ENCODE peak calls at places on chromosomes 7 and 10, in ten cellular contexts. I is K562, S is NB4, A is A549, K is AG04450, N is uterus, R is heart right ventricle, U is spleen, H is keratinocyte, E is transverse colon. F is an unnamed sample.

GRCh38 chr10:93165367-93165766 is 91.7 kb downstream of the CYP26A1 start:
- DNase-seq in I (no peak), S (no peak), A (no peak), K (no peak), N (no peak), R (no peak), U (no peak), H (no peak), E (no peak), F (peak; percentile 42)

GRCh38 chr7:156456503-156457115 is 184.0 kb upstream of the RNF32 start:
- DNase-seq in I (no peak), S (no peak), A (no peak), K (no peak), N (no peak), R (no peak), U (peak; percentile 55), H (no peak), E (peak; percentile 21), F (no peak)

GRCh38 chr10:99921948-99922347 is 87.8 kb downstream of the DNMBP start:
- DNase-seq in I (no peak), S (no peak), A (peak; percentile 41), K (no peak), N (no peak), R (no peak), U (no peak), H (no peak), E (no peak), F (peak; percentile 31)

GRCh38 chr10:71748671-71749191 is 24.6 kb downstream of the VSIR start:
- DNase-seq in I (peak; percentile 55), S (peak; percentile 100), A (no peak), K (no peak), N (peak; percentile 64), R (peak; percentile 83), U (peak; percentile 96), H (no peak), E (peak; percentile 80), F (no peak)

GRCh38 chr7:3960045-3960772 is 659.2 kb downstream of the SDK1 start:
- DNase-seq in I (no peak), S (no peak), A (no peak), K (no peak), N (no peak), R (no peak), U (no peak), H (no peak), E (no peak), F (no peak)

GRCh38 chr10:115854740-115855435 is 418.1 kb downstream of the GFRA1 start:
- DNase-seq in I (no peak), S (no peak), A (no peak), K (no peak), N (no peak), R (no peak), U (no peak), H (no peak), E (no peak), F (no peak)

GRCh38 chr7:26549281-26549943 is 257.8 kb downstream of the SNX10 start:
- DNase-seq in I (no peak), S (peak; percentile 44), A (no peak), K (no peak), N (peak; percentile 17), R (no peak), U (peak; percentile 73), H (peak; percentile 56), E (no peak), F (no peak)

GRCh38 chr7:133780912-133781311 is 346.2 kb upstream of the LRGUK start:
- DNase-seq in I (no peak), S (no peak), A (no peak), K (no peak), N (no peak), R (no peak), U (no peak), H (no peak), E (no peak), F (no peak)

GRCh38 chr7:22147113-22147512 is 201.4 kb upstream of the CDCA7L start:
- DNase-seq in I (no peak), S (no peak), A (no peak), K (no peak), N (peak; percentile 22), R (no peak), U (no peak), H (no peak), E (no peak), F (peak; percentile 4)

GRCh38 chr7:2082357-2083038 is 150.2 kb downstream of the MAD1L1 start:
- DNase-seq in I (no peak), S (no peak), A (no peak), K (peak; percentile 59), N (peak; percentile 77), R (no peak), U (no peak), H (no peak), E (no peak), F (peak; percentile 90)

GRCh38 chr10:124287791-124288190 is 130.9 kb downstream of the OAT start:
- DNase-seq in I (no peak), S (no peak), A (no peak), K (no peak), N (peak; percentile 1), R (no peak), U (peak; percentile 55), H (no peak), E (peak; percentile 2), F (no peak)

GRCh38 chr7:73342645-73343044 is 14.7 kb downstream of the FKBP6 start:
- DNase-seq in I (peak; percentile 28), S (no peak), A (peak; percentile 67), K (peak; percentile 33), N (peak; percentile 21), R (no peak), U (peak; percentile 42), H (no peak), E (no peak), F (peak; percentile 58)

GRCh38 chr10:34758447-34758996 is 56.6 kb downstream of the PARD3 start:
- DNase-seq in I (peak; percentile 69), S (peak; percentile 77), A (peak; percentile 89), K (peak; percentile 36), N (no peak), R (no peak), U (no peak), H (peak; percentile 97), E (no peak), F (peak; percentile 93)

GRCh38 chr7:85186521-85187241 is at the start of gene SEMA3D:
- DNase-seq in I (peak; percentile 7), S (peak; percentile 79), A (peak; percentile 60), K (peak; percentile 70), N (peak; percentile 56), R (peak; percentile 67), U (peak; percentile 93), H (no peak), E (peak; percentile 53), F (peak; percentile 75)

GRCh38 chr10:74585231-74586087 is 240.9 kb upstream of the KAT6B start:
- DNase-seq in I (no peak), S (no peak), A (no peak), K (no peak), N (no peak), R (no peak), U (no peak), H (no peak), E (no peak), F (peak; percentile 21)
- H3K4me3 ChIP-seq in I (no peak overlapping the region), S (no peak overlapping the region), A (no peak overlapping the region), K (no peak overlapping the region), N (no peak overlapping the region), R (peak overlapping the region; percentile 19), U (no peak overlapping the region), H (no peak overlapping the region), E (no peak overlapping the region), F (no peak overlapping the region)

DNA sequence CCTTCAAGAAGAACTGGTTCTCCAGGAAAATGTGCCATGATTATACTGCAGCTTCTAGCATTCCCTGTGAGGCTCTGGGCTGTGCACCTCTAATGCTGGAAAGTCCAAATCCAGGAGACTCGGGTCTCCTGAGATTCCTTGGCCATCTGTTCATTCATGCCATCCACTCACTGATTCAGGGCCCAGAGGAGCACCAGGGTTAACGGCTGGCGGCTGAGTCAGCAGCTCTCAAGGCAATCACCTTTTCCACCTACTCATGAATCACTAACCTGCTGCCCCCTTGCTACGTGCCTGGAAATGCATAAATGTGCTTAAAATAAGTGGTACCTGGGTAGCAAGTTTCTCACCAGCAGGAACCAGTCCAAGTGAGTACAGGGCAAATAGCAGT is 132.7 kb downstream of the KCNMA1 start:
- DNase-seq in I (no peak), S (no peak), A (peak; percentile 49), K (no peak), N (no peak), R (no peak), U (no peak), H (peak; percentile 85), E (no peak), F (peak; percentile 51)
- TF ChIP-seq CTCF in I (no peak), S (no peak), A (peak; percentile 22), K (no peak), N (no peak), R (no peak), U (no peak), H (peak; percentile 59), E (no peak), F (no peak)

GRCh38 chr10:79147796-79148451 is 79.2 kb downstream of the ZMIZ1 start:
- DNase-seq in I (no peak), S (no peak), A (no peak), K (no peak), N (no peak), R (no peak), U (no peak), H (no peak), E (no peak), F (no peak)

GRCh38 chr10:79148452-79149344 is 79.9 kb downstream of the ZMIZ1 start:
- DNase-seq in I (peak; percentile 93), S (no peak), A (no peak), K (no peak), N (peak; percentile 71), R (peak; percentile 86), U (peak; percentile 86), H (peak; percentile 60), E (peak; percentile 72), F (peak; percentile 76)

GRCh38 chr10:79150444-79150754 is 81.6 kb downstream of the ZMIZ1 start:
- DNase-seq in I (no peak), S (no peak), A (no peak), K (no peak), N (no peak), R (no peak), U (no peak), H (no peak), E (no peak), F (no peak)

GRCh38 chr10:79149662-79150443 is 81.1 kb downstream of the ZMIZ1 start:
- DNase-seq in I (peak; percentile 97), S (peak; percentile 62), A (peak; percentile 91), K (no peak), N (peak; percentile 82), R (peak; percentile 90), U (peak; percentile 94), H (no peak), E (peak; percentile 84), F (peak; percentile 81)

DNA sequence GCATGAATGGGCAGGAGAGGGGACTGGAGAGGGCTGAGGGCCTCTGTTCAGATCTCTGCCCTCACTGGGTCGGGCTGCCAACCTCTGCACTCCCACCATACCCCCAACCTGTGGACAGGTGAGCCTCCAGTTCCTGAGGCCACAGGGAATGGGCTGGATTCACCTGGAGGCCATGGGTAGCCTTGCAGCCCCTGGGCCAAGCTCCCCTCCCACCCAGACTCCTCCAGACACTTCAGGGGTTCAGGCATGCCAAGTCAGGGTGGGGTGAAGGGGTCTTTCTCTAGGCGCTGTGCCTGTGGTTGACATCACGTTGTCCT is 80.5 kb downstream of the ZMIZ1 start:
- DNase-seq in I (no peak), S (no peak), A (no peak), K (no peak), N (no peak), R (no peak), U (peak; percentile 79), H (no peak), E (no peak), F (no peak)
- H3K4me3 ChIP-seq in I (peak overlapping the region; percentile 22), S (no peak overlapping the region), A (no peak overlapping the region), K (no peak overlapping the region), N (no peak overlapping the region), R (peak overlapping the region; percentile 12), U (no peak overlapping the region), H (peak overlapping the region; percentile 16), E (no peak overlapping the region), F (no peak overlapping the region)

GRCh38 chr10:55631071-55631654 is 729.9 kb downstream of the ZWINT start:
- DNase-seq in I (peak; percentile 5), S (no peak), A (peak; percentile 38), K (no peak), N (peak; percentile 18), R (peak; percentile 47), U (peak; percentile 80), H (no peak), E (peak; percentile 31), F (peak; percentile 3)
- TF ChIP-seq CTCF in I (no peak), S (no peak), A (peak; percentile 48), K (peak; percentile 18), N (peak; percentile 31), R (peak; percentile 39), U (peak; percentile 39), H (peak; percentile 46), E (peak; percentile 57), F (peak; percentile 19)

F was measured in fibroblast of mammary gland.